ENCODE peak calls at places on chromosomes 5 and 9, in six cellular contexts. S is GM12878, T is K562, K is H1, I is GM12891, C is HepG2. M is an unnamed sample.
A peak's percentile ranks its signal among the peaks of the same experiment; 100 is the strongest.

GRCh38 chr5:127077346-127077745 is 4.0 kb upstream of the C5orf63 start:
- DNase-seq in I (no peak), S (no peak), C (no peak), K (no peak), T (no peak), M (no peak)

GRCh38 chr5:1077491-1078020 is 34.3 kb downstream of the SLC12A7 start:
- DNase-seq in S (no peak), C (no peak), T (no peak), K (no peak), I (no peak), M (no peak)

GRCh38 chr5:27906481-27906880 is 868.1 kb upstream of the CDH9 start:
- DNase-seq in S (no peak), T (no peak), I (no peak), C (no peak), K (no peak), M (no peak)

GRCh38 chr5:145936401-145937131 is at the start of gene SH3RF2:
- DNase-seq in S (no peak), T (peak; percentile 12), K (peak; percentile 95), C (peak; percentile 67), I (no peak), M (no peak)

GRCh38 chr5:168304349-168304748 is 12.9 kb downstream of the WWC1 start:
- DNase-seq in K (no peak), I (no peak), C (no peak), S (no peak), T (no peak), M (no peak)

GRCh38 chr9:84371737-84372136 is 31.2 kb upstream of the SLC28A3 start:
- DNase-seq in I (no peak), K (no peak), C (peak; percentile 7), S (no peak), T (no peak), M (no peak)

GRCh38 chr9:123684393-123685149 is 245.4 kb downstream of the DENND1A start:
- DNase-seq in K (no peak), T (no peak), C (no peak), I (no peak), S (no peak), M (no peak)

GRCh38 chr5:109589983-109590382 is 99.7 kb upstream of the MAN2A1 start:
- DNase-seq in C (no peak), I (no peak), K (no peak), T (no peak), S (no peak), M (no peak)

GRCh38 chr9:37324261-37324683 is 98.2 kb upstream of the GRHPR start:
- DNase-seq in T (no peak), C (no peak), K (no peak), I (no peak), S (peak; percentile 43), M (no peak)

GRCh38 chr5:72410896-72411295 is 90.7 kb downstream of the PTCD2 start:
- DNase-seq in S (no peak), K (no peak), I (no peak), C (no peak), T (no peak), M (no peak)

GRCh38 chr5:763998-764781 is 20.3 kb downstream of the ZDHHC11B start:
- DNase-seq in T (no peak), K (no peak), C (no peak), I (no peak), S (no peak), M (no peak)

GRCh38 chr5:78644741-78645300 is 3.8 kb downstream of the LHFPL2 start:
- DNase-seq in K (no peak), C (no peak), S (no peak), I (no peak), T (no peak), M (no peak)

GRCh38 chr5:61087921-61088320 is 74.3 kb downstream of the SMIM15 start:
- DNase-seq in I (no peak), T (no peak), K (no peak), S (no peak), C (no peak), M (no peak)

DNA sequence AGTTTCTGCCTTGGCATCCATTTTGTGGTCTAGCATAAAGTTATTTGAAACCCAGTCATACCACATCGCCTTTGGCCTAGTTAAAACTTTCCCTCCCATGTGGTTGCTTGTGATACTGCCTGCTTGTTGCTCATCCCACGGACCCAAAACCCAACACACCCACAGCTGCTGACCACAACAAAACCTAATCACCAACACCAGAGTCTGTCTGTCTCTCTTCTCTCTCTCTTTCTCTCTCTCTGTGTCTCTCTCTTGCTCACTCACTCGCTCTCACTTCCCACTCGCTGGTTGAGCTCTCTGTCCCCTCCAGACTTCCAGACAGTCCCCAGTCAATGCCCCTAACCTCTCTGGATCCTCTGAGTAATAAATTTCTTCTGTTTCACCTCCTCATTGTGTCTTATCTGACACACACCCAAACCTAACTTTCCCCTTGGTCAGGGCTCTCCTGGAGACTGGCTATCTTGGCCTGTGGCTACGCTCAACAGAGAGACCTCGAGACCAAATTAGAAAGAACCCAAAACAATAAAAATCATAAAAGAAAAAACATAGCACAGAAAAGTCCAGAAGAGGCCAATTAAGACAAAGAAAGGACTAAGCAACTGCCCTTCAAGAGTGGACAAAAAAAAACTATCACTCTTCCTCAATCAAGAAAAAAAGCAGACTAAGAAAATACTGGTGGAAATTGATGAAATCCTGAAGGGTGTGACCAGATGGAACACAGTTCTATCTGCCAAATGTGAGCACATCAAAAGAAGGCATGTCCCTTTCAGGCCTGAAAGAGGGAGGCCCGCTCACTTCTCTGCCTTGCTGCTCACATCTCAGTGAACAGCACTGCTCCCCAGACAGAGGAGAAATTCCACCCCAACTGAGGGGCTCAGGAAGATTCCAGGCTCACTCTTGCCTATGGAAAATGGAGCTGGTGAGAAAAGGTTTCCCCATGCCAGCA is 41.4 kb downstream of the TTLL11 start:
- DNase-seq in I (no peak), T (peak; percentile 52), K (no peak), C (no peak), S (peak; percentile 23), M (no peak)
- TF ChIP-seq POLR2A in I (no peak), T (no peak), K (no peak), C (no peak), S (no peak), M (no peak)

GRCh38 chr9:14136047-14136446 is 177.9 kb downstream of the NFIB start:
- DNase-seq in S (no peak), T (no peak), C (no peak), I (no peak), K (no peak), M (no peak)

GRCh38 chr9:14133394-14133793 is 180.5 kb downstream of the NFIB start:
- DNase-seq in K (no peak), T (no peak), C (no peak), S (no peak), I (no peak), M (no peak)

GRCh38 chr9:14140121-14140520 is 173.8 kb downstream of the NFIB start:
- DNase-seq in S (no peak), T (no peak), K (no peak), I (no peak), C (no peak), M (no peak)

GRCh38 chr9:14139287-14139686 is 174.7 kb downstream of the NFIB start:
- DNase-seq in C (no peak), S (no peak), T (no peak), I (no peak), K (no peak), M (no peak)

DNA sequence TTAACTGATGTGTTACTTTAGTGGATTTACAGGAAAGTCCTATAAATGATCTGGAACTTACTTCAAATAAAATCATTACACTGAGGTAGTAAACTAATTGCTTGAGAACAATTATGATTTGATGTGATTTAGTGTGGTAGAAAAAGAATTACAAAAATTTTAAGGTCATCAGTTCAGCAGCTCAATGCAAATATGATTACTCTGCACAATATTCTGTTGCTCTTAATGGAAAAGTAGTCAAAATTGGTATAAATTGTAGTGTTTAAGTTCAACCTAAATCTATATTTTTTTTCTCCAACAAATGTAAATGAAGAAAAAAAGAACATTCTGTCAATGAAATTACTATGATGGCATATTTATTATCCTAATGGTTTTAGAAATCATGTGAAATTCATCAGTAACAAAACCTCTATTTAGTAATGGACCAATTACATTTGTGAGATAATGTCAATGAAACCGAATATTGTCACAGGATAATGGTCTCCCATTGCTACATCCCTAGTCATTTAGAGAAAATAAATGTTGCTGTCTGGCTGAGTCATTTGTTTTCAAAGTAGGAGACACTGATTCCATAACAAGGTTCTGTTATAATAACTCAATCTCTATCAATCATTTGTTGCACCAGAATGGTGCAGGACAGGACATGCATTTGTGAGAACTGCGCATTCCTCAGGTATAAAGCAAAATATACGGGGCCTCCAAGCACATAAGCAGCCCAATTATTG is 177.1 kb downstream of the NFIB start:
- DNase-seq in K (no peak), S (no peak), I (no peak), T (no peak), C (no peak), M (no peak)
- TF ChIP-seq TAF1 in K (no peak), S (no peak), I (no peak), T (no peak), C (no peak), M (no peak)

DNA sequence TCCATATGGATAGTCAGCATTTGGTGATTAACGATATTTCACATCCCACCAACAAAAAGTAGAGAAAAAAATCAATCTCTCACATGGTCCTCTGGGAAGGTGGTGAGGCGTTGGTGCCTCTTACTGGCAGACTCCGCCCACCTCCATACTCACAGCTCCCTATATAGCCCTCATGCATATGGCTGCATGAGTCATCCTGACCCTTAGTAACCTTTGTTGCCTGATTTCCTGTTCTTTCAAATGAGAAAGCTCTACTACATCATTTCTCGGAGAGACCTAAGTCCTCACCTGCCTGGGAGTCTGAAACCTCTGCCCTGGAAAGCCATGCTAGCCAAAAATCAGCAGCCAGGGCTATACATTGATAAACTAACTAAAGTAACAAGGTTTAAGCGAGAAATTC is 33.3 kb upstream of the ABCA1 start:
- DNase-seq in C (peak; percentile 72), I (peak; percentile 9), T (peak; percentile 60), K (peak; percentile 54), S (peak; percentile 2), M (peak; percentile 4)
- TF ChIP-seq POLR2A in C (no peak), I (no peak), T (no peak), K (no peak), S (no peak), M (no peak)

GRCh38 chr5:6631441-6631840 is 1.4 kb downstream of the NSUN2 start:
- DNase-seq in S (no peak), I (no peak), C (no peak), T (no peak), K (no peak), M (no peak)

GRCh38 chr5:6633469-6634326 is 458 bp downstream of the SRD5A1 start:
- DNase-seq in I (no peak), S (no peak), K (peak; percentile 72), T (no peak), C (no peak), M (no peak)

GRCh38 chr5:6632324-6632930 is 417 bp downstream of the NSUN2 start:
- DNase-seq in C (peak; percentile 18), T (no peak), K (no peak), I (no peak), S (no peak), M (no peak)

GRCh38 chr5:6634327-6634713 is 1.1 kb downstream of the SRD5A1 start:
- DNase-seq in S (no peak), K (no peak), C (no peak), I (peak; percentile 25), T (peak; percentile 47), M (peak; percentile 28)

DNA sequence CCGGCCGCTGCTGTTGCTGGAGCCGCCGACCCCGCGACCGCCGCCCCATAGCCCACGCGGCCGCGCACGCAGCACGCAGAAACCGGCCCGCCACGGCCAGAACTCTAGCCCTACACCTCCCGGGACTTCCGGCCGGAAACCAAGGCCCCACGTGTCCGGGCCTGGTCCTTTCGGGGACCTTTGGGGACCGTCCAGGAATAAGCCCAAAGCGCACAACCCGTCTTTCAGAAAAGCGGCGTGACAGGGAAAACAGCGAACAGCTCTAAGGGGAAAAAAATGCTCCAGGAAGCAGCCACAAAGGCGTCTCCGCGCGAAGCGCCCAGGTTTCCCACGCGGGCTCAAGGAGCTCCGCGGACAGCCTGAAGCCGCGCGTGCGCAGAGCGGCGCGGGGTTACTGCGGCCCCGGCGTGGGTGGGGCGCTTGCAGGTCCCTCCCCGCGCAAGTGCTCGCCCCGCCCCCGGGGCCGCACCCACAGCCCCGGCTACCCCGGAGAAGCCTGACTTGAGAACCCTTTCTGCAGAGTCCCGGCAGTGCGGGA is at the start of the genes NSUN2 and SRD5A1:
- DNase-seq in C (peak; percentile 81), T (peak; percentile 100), I (peak; percentile 96), S (peak; percentile 71), K (peak; percentile 95), M (peak; percentile 95)
- TF ChIP-seq TAF1 in C (no peak), T (peak; percentile 77), I (peak; percentile 45), S (peak; percentile 82), K (peak; percentile 85), M (peak; percentile 59)